ENCODE peak calls at places on chromosome 17, in four cellular contexts. One of them, this sample, is unnamed.

GRCh38 chr17:21042434-21043295 is at the start of gene USP22:
- DNase-seq in HepG2: no peak
- DNase-seq in transverse colon: no peak
- DNase-seq in stomach: peak; percentile 31
- DNase-seq in this sample: peak; percentile 13

GRCh38 chr17:78351449-78352006 is 8.3 kb downstream of the SOCS3 start:
- DNase-seq in HepG2: peak; percentile 63
- DNase-seq in transverse colon: peak; percentile 89
- DNase-seq in stomach: peak; percentile 73
- DNase-seq in this sample: peak; percentile 91

GRCh38 chr17:34306466-34306865 is 12.8 kb upstream of the CCL8 start:
- DNase-seq in HepG2: no peak
- DNase-seq in transverse colon: no peak
- DNase-seq in stomach: no peak
- DNase-seq in this sample: no peak

GRCh38 chr17:37176683-37177082 is 199.1 kb upstream of the C17orf78 start:
- DNase-seq in HepG2: no peak
- DNase-seq in transverse colon: no peak
- DNase-seq in stomach: no peak
- DNase-seq in this sample: no peak

GRCh38 chr17:60107526-60108257 is 29.0 kb upstream of the HEATR6 start:
- DNase-seq in HepG2: no peak
- DNase-seq in transverse colon: no peak
- DNase-seq in stomach: no peak
- DNase-seq in this sample: peak; percentile 1

GRCh38 chr17:21495281-21495680 is 119.1 kb downstream of the KCNJ12 start:
- DNase-seq in HepG2: no peak
- DNase-seq in transverse colon: no peak
- DNase-seq in stomach: no peak
- DNase-seq in this sample: no peak

GRCh38 chr17:16040710-16041251 is 41.2 kb downstream of the TTC19 start:
- DNase-seq in HepG2: peak; percentile 93
- DNase-seq in transverse colon: peak; percentile 21
- DNase-seq in stomach: peak; percentile 56
- DNase-seq in this sample: no peak

GRCh38 chr17:64554028-64554637 is 47.4 kb downstream of the CEP95 start:
- DNase-seq in HepG2: no peak
- DNase-seq in transverse colon: no peak
- DNase-seq in stomach: no peak
- DNase-seq in this sample: no peak

GRCh38 chr17:57164814-57165213 is 79.8 kb downstream of the AKAP1 start:
- DNase-seq in HepG2: no peak
- DNase-seq in transverse colon: no peak
- DNase-seq in stomach: no peak
- DNase-seq in this sample: no peak

GRCh38 chr17:17499402-17500145 is 3.4 kb upstream of the RASD1 start:
- DNase-seq in HepG2: no peak
- DNase-seq in transverse colon: no peak
- DNase-seq in stomach: no peak
- DNase-seq in this sample: no peak

GRCh38 chr17:28948342-28948741 is 3.0 kb downstream of the PHF12 start:
- DNase-seq in HepG2: no peak
- DNase-seq in transverse colon: no peak
- DNase-seq in stomach: no peak
- DNase-seq in this sample: no peak

GRCh38 chr17:17032131-17032692 is 10.0 kb upstream of the MPRIP start:
- DNase-seq in HepG2: peak; percentile 64
- DNase-seq in transverse colon: peak; percentile 64
- DNase-seq in stomach: peak; percentile 84
- DNase-seq in this sample: no peak

GRCh38 chr17:40315678-40316570 is 6.9 kb downstream of the RARA start:
- DNase-seq in HepG2: no peak
- DNase-seq in transverse colon: no peak
- DNase-seq in stomach: peak; percentile 25
- DNase-seq in this sample: no peak

GRCh38 chr17:50562266-50563094 is 2.0 kb downstream of the CACNA1G start:
- DNase-seq in HepG2: no peak
- DNase-seq in transverse colon: no peak
- DNase-seq in stomach: no peak
- DNase-seq in this sample: no peak

GRCh38 chr17:17179371-17179827 is 26.7 kb downstream of the PLD6 start:
- DNase-seq in HepG2: no peak
- DNase-seq in transverse colon: no peak
- DNase-seq in stomach: no peak
- DNase-seq in this sample: no peak

GRCh38 chr17:76873856-76874255 is 5.7 kb downstream of the MGAT5B start:
- DNase-seq in HepG2: no peak
- DNase-seq in transverse colon: no peak
- DNase-seq in stomach: no peak
- DNase-seq in this sample: no peak

GRCh38 chr17:20066253-20066652 is 57.1 kb downstream of the SPECC1 start:
- DNase-seq in HepG2: no peak
- DNase-seq in transverse colon: no peak
- DNase-seq in stomach: peak; percentile 55
- DNase-seq in this sample: peak; percentile 40

GRCh38 chr17:14058051-14058450 is 11.3 kb upstream of the COX10 start:
- DNase-seq in HepG2: no peak
- DNase-seq in transverse colon: no peak
- DNase-seq in stomach: no peak
- DNase-seq in this sample: no peak

GRCh38 chr17:13306310-13306962 is 288.6 kb upstream of the ELAC2 start:
- DNase-seq in HepG2: peak; percentile 69
- DNase-seq in transverse colon: no peak
- DNase-seq in stomach: no peak
- DNase-seq in this sample: no peak

GRCh38 chr17:35731239-35731931 is at the start of gene RASL10B:
- DNase-seq in HepG2: peak; percentile 41
- DNase-seq in transverse colon: peak; percentile 37
- DNase-seq in stomach: peak; percentile 54
- DNase-seq in this sample: peak; percentile 30

GRCh38 chr17:68318103-68318991 is 27.1 kb downstream of the ARSG start:
- DNase-seq in HepG2: peak; percentile 87
- DNase-seq in transverse colon: no peak
- DNase-seq in stomach: peak; percentile 31
- DNase-seq in this sample: no peak

GRCh38 chr17:63653018-63653417 is 30.8 kb downstream of the MAP3K3 start:
- DNase-seq in HepG2: no peak
- DNase-seq in transverse colon: no peak
- DNase-seq in stomach: no peak
- DNase-seq in this sample: no peak

GRCh38 chr17:74759243-74759801 is 10.9 kb downstream of the NHERF1 start:
- DNase-seq in HepG2: no peak
- DNase-seq in transverse colon: peak; percentile 69
- DNase-seq in stomach: no peak
- DNase-seq in this sample: no peak

GRCh38 chr17:40242774-40243173 is 23.7 kb downstream of the WIPF2 start:
- DNase-seq in HepG2: no peak
- DNase-seq in transverse colon: no peak
- DNase-seq in stomach: no peak
- DNase-seq in this sample: no peak

GRCh38 chr17:64016248-64016784 is 4.1 kb downstream of the ICAM2 start:
- DNase-seq in HepG2: no peak
- DNase-seq in transverse colon: no peak
- DNase-seq in stomach: no peak
- DNase-seq in this sample: no peak

GRCh38 chr17:50853781-50854180 is 12.4 kb downstream of the TOB1 start:
- DNase-seq in HepG2: no peak
- DNase-seq in transverse colon: no peak
- DNase-seq in stomach: no peak
- DNase-seq in this sample: no peak

GRCh38 chr17:35448214-35448898 is at the start of gene SLFN13:
- DNase-seq in HepG2: no peak
- DNase-seq in transverse colon: peak; percentile 82
- DNase-seq in stomach: peak; percentile 87
- DNase-seq in this sample: peak; percentile 73

GRCh38 chr17:66542183-66542966 is 240.0 kb downstream of the PRKCA start:
- DNase-seq in HepG2: no peak
- DNase-seq in transverse colon: no peak
- DNase-seq in stomach: no peak
- DNase-seq in this sample: no peak

GRCh38 chr17:66537518-66537917 is 235.1 kb downstream of the PRKCA start:
- DNase-seq in HepG2: no peak
- DNase-seq in transverse colon: no peak
- DNase-seq in stomach: no peak
- DNase-seq in this sample: no peak

GRCh38 chr17:66538776-66539175 is 236.4 kb downstream of the PRKCA start:
- DNase-seq in HepG2: no peak
- DNase-seq in transverse colon: no peak
- DNase-seq in stomach: no peak
- DNase-seq in this sample: no peak

GRCh38 chr17:66541461-66542182 is 239.2 kb downstream of the PRKCA start:
- DNase-seq in HepG2: no peak
- DNase-seq in transverse colon: no peak
- DNase-seq in stomach: no peak
- DNase-seq in this sample: no peak

GRCh38 chr17:66540131-66540781 is 237.8 kb downstream of the PRKCA start:
- DNase-seq in HepG2: peak; percentile 72
- DNase-seq in transverse colon: no peak
- DNase-seq in stomach: no peak
- DNase-seq in this sample: no peak
- TF ChIP-seq POLR2AphosphoS5 in HepG2: no peak
- TF ChIP-seq POLR2AphosphoS5 in transverse colon: no peak
- TF ChIP-seq POLR2AphosphoS5 in stomach: no peak
- TF ChIP-seq POLR2AphosphoS5 in this sample: no peak

DNA sequence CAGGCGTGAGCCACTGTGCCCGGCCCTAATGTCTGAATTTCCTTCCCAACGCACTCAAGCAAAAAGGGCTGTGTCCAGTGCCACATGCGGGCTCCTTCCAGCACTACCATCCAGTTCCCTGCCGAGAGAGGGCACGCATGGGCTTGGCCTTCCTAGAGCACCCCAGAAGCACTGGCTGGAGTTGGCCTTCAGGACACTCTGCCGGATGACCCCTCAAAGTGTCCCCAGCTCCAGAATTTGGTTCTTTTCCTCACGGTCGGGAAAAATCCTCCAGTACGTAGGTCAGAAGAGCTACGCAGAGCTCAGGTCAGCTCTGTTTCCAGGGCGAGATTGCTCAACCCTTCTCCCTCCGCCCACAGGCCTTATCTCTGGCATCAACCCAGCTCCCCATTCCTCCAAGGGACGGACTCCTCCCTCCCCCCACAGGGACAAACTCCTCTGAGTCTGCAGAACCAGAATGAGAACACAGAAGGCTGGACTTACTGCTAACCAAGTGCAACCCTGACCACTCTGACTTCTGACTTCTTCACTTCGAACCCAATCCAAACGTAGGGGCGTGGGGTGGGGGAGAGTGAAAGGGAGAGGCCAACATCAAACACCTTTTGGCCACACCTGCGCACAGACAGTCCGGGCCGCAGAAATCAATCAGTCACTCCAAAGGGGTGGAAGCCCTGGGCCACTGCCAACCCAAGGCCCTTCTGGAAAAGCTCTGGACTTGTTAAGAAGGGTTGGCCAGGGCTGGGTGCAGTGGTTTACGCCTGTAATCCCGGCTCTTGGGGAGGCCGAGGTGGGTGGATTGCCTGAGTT is 3.6 kb downstream of the CDC42EP4 start:
- DNase-seq in HepG2: peak; percentile 91
- DNase-seq in transverse colon: peak; percentile 92
- DNase-seq in stomach: peak; percentile 94
- DNase-seq in this sample: peak; percentile 95
- TF ChIP-seq POLR2A in HepG2: no peak
- TF ChIP-seq POLR2A in transverse colon: no peak
- TF ChIP-seq POLR2A in stomach: peak; percentile 17
- TF ChIP-seq POLR2A in this sample: peak; percentile 62

DNA sequence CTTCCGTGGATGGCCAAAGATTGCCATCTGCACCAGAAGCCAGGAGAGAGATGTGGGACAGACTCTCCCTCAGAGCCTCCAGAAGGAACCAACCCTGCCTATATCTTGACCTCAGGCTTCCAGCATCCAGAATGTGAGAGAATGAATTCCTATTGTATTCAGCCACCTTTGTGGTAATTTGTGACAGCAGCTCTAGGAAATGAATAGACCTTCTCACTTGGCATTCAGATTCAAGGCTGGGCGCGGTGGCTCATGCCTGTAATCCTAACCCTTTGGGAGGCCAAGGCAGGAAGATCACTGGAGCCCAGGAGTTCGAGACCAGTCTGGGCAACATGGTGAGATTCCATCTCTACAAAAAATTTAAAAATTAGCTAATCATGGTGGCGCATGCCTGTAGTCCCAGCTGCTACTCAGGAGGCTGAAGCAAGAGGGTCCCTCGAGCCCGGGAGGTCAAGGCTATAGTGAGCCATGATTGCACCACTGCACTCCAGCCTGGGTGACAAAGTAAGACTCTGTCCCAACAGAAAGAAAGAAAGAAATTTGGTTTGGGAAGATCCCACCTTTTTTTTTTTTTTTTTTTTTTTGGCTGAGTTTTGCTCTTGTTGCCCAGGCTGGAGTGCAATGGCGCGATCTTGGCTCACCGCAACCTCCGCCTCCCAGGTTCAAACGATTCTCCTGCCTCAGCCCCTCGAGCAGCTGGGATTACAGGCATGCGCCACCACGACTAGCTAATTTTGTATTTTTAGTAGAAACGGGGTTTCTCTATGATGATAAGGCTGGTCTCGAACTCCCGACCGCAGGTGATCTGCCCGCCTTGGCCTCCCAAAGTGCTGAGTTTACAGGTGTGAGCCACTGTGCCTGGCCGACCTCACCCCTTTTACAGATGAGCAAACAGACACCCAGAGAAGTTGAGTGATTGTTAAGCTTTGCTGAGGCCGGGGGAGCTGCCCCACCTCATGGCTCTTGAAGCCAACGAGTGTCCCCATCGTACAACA is 4.3 kb upstream of the CPSF4L start:
- DNase-seq in HepG2: peak; percentile 61
- DNase-seq in transverse colon: no peak
- DNase-seq in stomach: no peak
- DNase-seq in this sample: no peak
- H3K4me1 ChIP-seq in HepG2: peaks cover 86% of the 10 kb centered on the region
- H3K4me1 ChIP-seq in transverse colon: peaks cover 17% of the 10 kb centered on the region
- H3K4me1 ChIP-seq in stomach: peaks cover 19% of the 10 kb centered on the region
- H3K4me1 ChIP-seq in this sample: peaks cover 7% of the 10 kb centered on the region

GRCh38 chr17:48620497-48621139 is 5.5 kb upstream of the HOXB8 start:
- DNase-seq in HepG2: no peak
- DNase-seq in transverse colon: no peak
- DNase-seq in stomach: no peak
- DNase-seq in this sample: no peak

GRCh38 chr17:48619821-48620496 is 4.9 kb upstream of the HOXB8 start:
- DNase-seq in HepG2: no peak
- DNase-seq in transverse colon: no peak
- DNase-seq in stomach: no peak
- DNase-seq in this sample: no peak

GRCh38 chr17:48616719-48617514 is 1.8 kb upstream of the HOXB8 start:
- DNase-seq in HepG2: no peak
- DNase-seq in transverse colon: no peak
- DNase-seq in stomach: no peak
- DNase-seq in this sample: no peak

GRCh38 chr17:48617515-48618365 is 2.6 kb upstream of the HOXB8 start:
- DNase-seq in HepG2: no peak
- DNase-seq in transverse colon: no peak
- DNase-seq in stomach: no peak
- DNase-seq in this sample: no peak

GRCh38 chr17:48618366-48618896 is 3.3 kb upstream of the HOXB8 start:
- DNase-seq in HepG2: peak; percentile 67
- DNase-seq in transverse colon: peak; percentile 94
- DNase-seq in stomach: peak; percentile 91
- DNase-seq in this sample: peak; percentile 87
- TF ChIP-seq POLR2AphosphoS5 in HepG2: no peak
- TF ChIP-seq POLR2AphosphoS5 in transverse colon: peak; percentile 19
- TF ChIP-seq POLR2AphosphoS5 in stomach: peak; percentile 54
- TF ChIP-seq POLR2AphosphoS5 in this sample: peak; percentile 91